ENCODE peak calls at places on chromosome 9, in seven cellular contexts. K is AG04450, H is ascending aorta, E is GM23248, U is cardiac muscle cell, O is uterus, W is prostate gland. B is an unnamed sample.

GRCh38 chr9:136239963-136240330 is 5.7 kb downstream of the QSOX2 start:
- DNase-seq in K (no peak), H (no peak), E (no peak), U (no peak), O (no peak), W (no peak), B (no peak)

GRCh38 chr9:99257723-99258364 is 35.8 kb downstream of the SEC61B start:
- DNase-seq in K (no peak), H (no peak), E (no peak), U (no peak), O (no peak), W (no peak), B (no peak)

GRCh38 chr9:106479679-106480078 is 383.3 kb upstream of the ZNF462 start:
- DNase-seq in K (no peak), H (no peak), E (peak), U (no peak), O (no peak), W (no peak), B (no peak)

GRCh38 chr9:72557549-72557948 is 36.1 kb downstream of the TMC1 start:
- DNase-seq in K (peak), H (no peak), E (peak), U (no peak), O (peak), W (no peak), B (peak)

GRCh38 chr9:82606761-82607382 is 456.1 kb downstream of the RASEF start:
- DNase-seq in K (no peak), H (no peak), E (peak), U (peak), O (peak), W (peak), B (peak)

GRCh38 chr9:20382460-20383071 is 239.7 kb downstream of the MLLT3 start:
- DNase-seq in K (peak), H (no peak), E (no peak), U (peak), O (no peak), W (no peak), B (no peak)

GRCh38 chr9:110142253-110142652 is 65.7 kb downstream of the C9orf152 start:
- DNase-seq in K (no peak), H (no peak), E (no peak), U (no peak), O (no peak), W (no peak), B (no peak)

GRCh38 chr9:95491543-95492330 is 25.0 kb downstream of the PTCH1 start:
- DNase-seq in K (no peak), H (no peak), E (no peak), U (no peak), O (no peak), W (no peak), B (no peak)

GRCh38 chr9:128180447-128180846 is 10.9 kb downstream of the CIZ1 start:
- DNase-seq in K (no peak), H (no peak), E (no peak), U (no peak), O (no peak), W (no peak), B (no peak)

GRCh38 chr9:108673386-108673785 is 182.4 kb downstream of the ACTL7B start:
- DNase-seq in K (no peak), H (no peak), E (peak), U (no peak), O (no peak), W (no peak), B (no peak)

GRCh38 chr9:18051638-18052037 is 422.3 kb upstream of the ADAMTSL1 start:
- DNase-seq in K (no peak), H (no peak), E (no peak), U (no peak), O (no peak), W (no peak), B (no peak)

GRCh38 chr9:121686930-121687541 is 35.6 kb downstream of the DAB2IP start:
- DNase-seq in K (peak), H (peak), E (peak), U (peak), O (peak), W (peak), B (peak)

GRCh38 chr9:34451545-34451944 is 6.8 kb downstream of the FAM219A start:
- DNase-seq in K (no peak), H (no peak), E (peak), U (no peak), O (no peak), W (no peak), B (no peak)

GRCh38 chr9:14349818-14350333 is 35.9 kb upstream of the NFIB start:
- DNase-seq in K (no peak), H (no peak), E (no peak), U (no peak), O (no peak), W (no peak), B (no peak)

GRCh38 chr9:14958989-14959388 is 48.8 kb upstream of the FREM1 start:
- DNase-seq in K (no peak), H (no peak), E (no peak), U (no peak), O (no peak), W (no peak), B (no peak)

GRCh38 chr9:104856413-104856941 is 71.5 kb downstream of the ABCA1 start:
- DNase-seq in K (no peak), H (no peak), E (peak), U (no peak), O (no peak), W (no peak), B (no peak)

GRCh38 chr9:127899200-127899943 is at the start of gene ST6GALNAC6:
- DNase-seq in K (no peak), H (peak), E (peak), U (peak), O (peak), W (no peak), B (no peak)

GRCh38 chr9:17293685-17294084 is 158.8 kb downstream of the CNTLN start:
- DNase-seq in K (no peak), H (no peak), E (no peak), U (no peak), O (no peak), W (no peak), B (no peak)

GRCh38 chr9:13990994-13991393 is 322.9 kb downstream of the NFIB start:
- DNase-seq in K (no peak), H (no peak), E (no peak), U (no peak), O (no peak), W (no peak), B (no peak)

GRCh38 chr9:34046784-34047379 is 1.8 kb downstream of the UBAP2 start:
- DNase-seq in K (no peak), H (peak), E (peak), U (no peak), O (no peak), W (no peak), B (no peak)

GRCh38 chr9:104961701-104962359 is 33.9 kb upstream of the ABCA1 start:
- DNase-seq in K (no peak), H (no peak), E (peak), U (no peak), O (no peak), W (no peak), B (no peak)

GRCh38 chr9:121945281-121945680 is 147.8 kb downstream of the TTLL11 start:
- DNase-seq in K (no peak), H (no peak), E (peak), U (no peak), O (no peak), W (no peak), B (no peak)

DNA sequence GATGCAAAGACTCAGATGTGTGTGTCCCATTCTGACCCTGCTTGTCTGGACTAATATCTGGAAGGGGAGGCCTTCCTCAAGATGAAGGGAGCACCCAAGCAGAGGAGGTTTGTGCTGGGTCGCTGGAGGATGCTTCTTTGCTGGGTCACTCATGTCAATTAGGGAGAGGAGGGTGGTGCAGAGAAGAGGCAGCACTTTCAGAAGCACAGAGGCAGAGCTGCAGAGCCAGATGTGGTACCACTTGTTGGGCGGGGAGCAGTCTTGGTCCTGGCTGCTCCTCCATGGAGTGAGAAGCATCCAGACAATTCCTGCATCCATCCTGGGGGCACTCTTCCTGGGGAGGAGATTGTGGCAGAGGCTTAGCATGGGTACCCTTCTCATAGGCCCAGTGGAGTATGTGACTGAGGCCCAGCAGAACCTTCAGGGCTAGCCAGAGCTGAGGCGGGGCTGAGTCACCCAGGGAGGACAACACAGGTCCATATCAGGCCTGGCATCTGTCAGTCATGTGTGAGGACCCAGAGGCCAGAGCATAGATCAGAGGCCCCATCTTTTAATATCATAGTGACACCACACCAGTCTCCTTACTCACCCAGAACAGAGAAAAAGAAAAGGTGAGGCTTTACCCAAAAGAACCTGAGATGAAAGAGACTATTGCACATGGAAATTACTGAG is 59.8 kb downstream of the TNFSF15 start:
- DNase-seq in K (no peak), H (no peak), E (no peak), U (no peak), O (no peak), W (no peak), B (no peak)
- H3K27ac ChIP-seq in K (no peak), H (peak), E (no peak), U (no peak), O (peak), W (no peak), B (no peak)

GRCh38 chr9:98193336-98193944 is 1.0 kb upstream of the CORO2A start:
- DNase-seq in K (no peak), H (no peak), E (no peak), U (no peak), O (no peak), W (no peak), B (no peak)
- H3K27ac ChIP-seq in K (no peak), H (peak), E (peak), U (peak), O (peak), W (peak), B (no peak)

DNA sequence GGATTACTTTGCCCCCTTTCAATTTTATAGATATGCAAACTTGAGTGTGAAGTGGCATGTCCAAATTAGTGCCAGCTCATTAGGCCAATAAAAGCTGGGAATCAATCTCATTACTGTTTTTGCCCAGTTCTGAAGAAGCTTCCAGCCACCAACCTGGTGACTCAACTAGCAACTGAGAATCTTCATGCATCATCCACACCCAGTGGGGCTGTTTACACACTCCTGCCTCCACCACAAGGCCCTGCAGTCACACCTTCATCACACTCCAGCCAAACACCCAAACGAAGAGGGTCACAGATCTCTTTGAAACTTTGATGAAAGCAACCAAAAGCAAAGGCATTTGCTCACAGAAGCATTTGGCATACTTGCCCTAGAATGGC is 41.3 kb upstream of the S1PR3 start:
- DNase-seq in K (no peak), H (no peak), E (peak), U (no peak), O (no peak), W (no peak), B (no peak)
- H3K27ac ChIP-seq in K (peak), H (no peak), E (peak), U (peak), O (peak), W (no peak), B (no peak)

DNA sequence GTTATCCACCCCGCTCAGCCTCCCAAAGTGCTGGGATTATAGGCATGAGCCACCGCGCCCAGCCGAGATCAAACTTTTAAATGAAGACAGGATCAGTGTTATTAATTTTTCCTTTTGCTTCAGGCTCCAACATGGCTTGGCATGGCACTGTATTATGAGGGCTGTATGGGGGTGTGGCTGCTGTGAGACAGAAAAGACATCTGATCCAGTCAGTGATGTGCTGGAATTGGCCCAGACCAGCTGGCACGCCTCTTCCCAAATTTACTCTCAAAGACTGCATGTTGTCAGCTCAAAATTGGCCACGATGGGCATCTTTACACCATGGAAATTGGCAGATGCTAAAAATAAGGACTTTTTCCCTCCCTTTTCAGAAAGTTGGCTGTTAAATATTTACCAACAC is 12.1 kb upstream of the COL27A1 start:
- DNase-seq in K (no peak), H (no peak), E (no peak), U (no peak), O (no peak), W (no peak), B (no peak)
- H3K27ac ChIP-seq in K (no peak), H (no peak), E (no peak), U (no peak), O (no peak), W (no peak), B (no peak)

DNA sequence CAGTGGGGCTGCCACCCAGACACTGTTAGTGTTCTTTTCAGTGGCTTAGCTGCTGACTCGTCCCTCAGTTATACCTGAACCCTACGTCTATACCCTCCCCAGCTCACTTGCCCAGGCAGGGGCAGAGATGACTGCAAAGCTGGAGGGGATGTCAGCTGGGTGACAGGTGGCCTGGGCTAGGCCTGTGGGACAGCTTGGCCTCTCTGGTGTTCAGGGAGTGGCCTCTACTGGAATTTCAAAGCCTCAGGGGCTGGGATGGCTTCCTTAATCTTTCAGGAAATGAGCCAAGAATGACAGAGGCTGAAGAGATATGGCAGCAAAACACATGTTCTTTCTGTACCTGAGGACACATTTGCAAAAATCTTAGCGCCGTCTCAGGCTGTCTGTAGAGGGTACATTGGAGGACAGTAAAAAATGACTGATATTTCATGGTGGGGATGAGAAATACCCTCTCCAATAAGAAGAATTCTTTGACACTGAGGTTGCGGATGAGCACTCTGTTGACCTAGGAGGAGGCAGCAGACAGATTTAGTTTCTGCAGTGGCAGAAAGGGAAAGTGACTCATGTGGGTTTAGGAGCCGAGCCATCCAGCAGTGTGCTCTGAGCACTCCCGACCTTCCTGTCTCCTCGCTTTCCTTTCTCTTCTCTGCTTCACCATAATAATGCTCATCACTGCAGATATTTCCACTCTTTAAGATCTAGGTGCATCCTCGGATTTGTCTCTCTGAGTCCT is 54.4 kb downstream of the ENTREP1 start:
- DNase-seq in K (no peak), H (no peak), E (peak), U (no peak), O (no peak), W (no peak), B (no peak)
- H3K27ac ChIP-seq in K (no peak), H (peak), E (no peak), U (peak), O (peak), W (no peak), B (no peak)

GRCh38 chr9:129849901-129850300 is 14.6 kb downstream of the USP20 start:
- DNase-seq in K (no peak), H (no peak), E (no peak), U (no peak), O (no peak), W (no peak), B (no peak)

GRCh38 chr9:129849042-129849441 is 13.8 kb downstream of the USP20 start:
- DNase-seq in K (no peak), H (no peak), E (no peak), U (no peak), O (no peak), W (no peak), B (no peak)

GRCh38 chr9:129840024-129840423 is 4.8 kb downstream of the USP20 start:
- DNase-seq in K (no peak), H (no peak), E (no peak), U (no peak), O (no peak), W (no peak), B (no peak)

GRCh38 chr9:129841071-129841470 is 5.8 kb downstream of the USP20 start:
- DNase-seq in K (no peak), H (no peak), E (no peak), U (no peak), O (no peak), W (no peak), B (no peak)

DNA sequence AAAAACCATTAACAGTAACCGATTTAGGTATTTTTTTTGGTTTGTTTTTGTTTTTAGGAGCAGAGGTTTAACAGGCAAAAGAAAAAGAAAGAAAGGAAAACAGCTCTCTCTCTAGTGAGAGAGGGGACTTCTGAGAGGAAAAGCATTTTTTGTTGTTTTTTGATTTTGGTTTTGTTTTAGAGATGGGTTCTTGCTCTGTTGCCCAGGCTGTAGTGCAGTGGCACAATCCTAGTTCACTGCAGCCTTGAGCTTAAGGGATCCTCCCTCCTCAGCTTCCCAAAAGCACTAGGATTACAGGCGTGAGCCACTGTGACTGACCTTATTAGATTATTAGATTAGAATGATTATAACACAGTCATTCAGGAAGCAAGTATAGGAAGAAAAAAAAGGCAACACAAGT is 10.1 kb downstream of the USP20 start:
- DNase-seq in K (no peak), H (no peak), E (no peak), U (no peak), O (no peak), W (no peak), B (no peak)
- H3K27ac ChIP-seq in K (no peak), H (peak), E (no peak), U (no peak), O (no peak), W (no peak), B (no peak)